ENCODE peak calls at places on chromosomes 6 and 20, in five cellular contexts. N is SK-N-SH, B is heart left ventricle, Z is PC-3, O is gastrocnemius medialis. J is an unnamed sample.

GRCh38 chr20:62977613-62978558 is 25.4 kb downstream of the SLC17A9 start:
- DNase-seq in N (peak; percentile 61), B (no peak), Z (peak; percentile 62), O (no peak), J (no peak)

GRCh38 chr6:113630738-113631535 is 226.2 kb upstream of the MARCKS start:
- DNase-seq in N (no peak), B (peak; percentile 24), Z (peak; percentile 16), O (no peak), J (no peak)

GRCh38 chr6:37818536-37819176 is 871 bp upstream of the ZFAND3 start:
- DNase-seq in N (peak; percentile 93), B (peak; percentile 99), Z (peak; percentile 94), O (peak; percentile 86), J (peak; percentile 85)

GRCh38 chr6:52389626-52390360 is 27.8 kb downstream of the PAQR8 start:
- DNase-seq in N (peak; percentile 63), B (peak; percentile 35), Z (peak; percentile 91), O (no peak), J (no peak)

GRCh38 chr6:116386581-116387299 is 16.0 kb downstream of the DSE start:
- DNase-seq in N (no peak), B (no peak), Z (peak; percentile 59), O (no peak), J (no peak)

GRCh38 chr6:144809120-144809519 is 524.0 kb downstream of the UTRN start:
- DNase-seq in N (no peak), B (no peak), Z (peak; percentile 42), O (no peak), J (no peak)

GRCh38 chr6:80143312-80143960 is 37.0 kb downstream of the BCKDHB start:
- DNase-seq in N (peak; percentile 3), B (peak; percentile 69), Z (peak; percentile 91), O (no peak), J (peak; percentile 83)

GRCh38 chr6:25050356-25050755 is 114.6 kb upstream of the RIPOR2 start:
- DNase-seq in N (no peak), B (no peak), Z (no peak), O (no peak), J (no peak)

GRCh38 chr6:5333653-5334052 is 72.3 kb downstream of the FARS2 start:
- DNase-seq in N (no peak), B (no peak), Z (peak; percentile 63), O (no peak), J (no peak)

GRCh38 chr6:31525932-31526591 is 2.7 kb upstream of the MCCD1 start:
- DNase-seq in N (no peak), B (no peak), Z (peak; percentile 45), O (no peak), J (no peak)

GRCh38 chr6:145863988-145864616 is 49.5 kb upstream of the FBXO30 start:
- DNase-seq in N (no peak), B (no peak), Z (no peak), O (no peak), J (no peak)

GRCh38 chr20:1841554-1842140 is 53.6 kb upstream of the SIRPA start:
- DNase-seq in N (no peak), B (no peak), Z (no peak), O (no peak), J (no peak)

GRCh38 chr6:72930733-72931132 is 294.6 kb downstream of the KHDC1L start:
- DNase-seq in N (no peak), B (no peak), Z (no peak), O (no peak), J (no peak)

GRCh38 chr20:49278817-49279676 is 1.2 kb upstream of the ZNFX1 start:
- DNase-seq in N (no peak), B (peak; percentile 36), Z (no peak), O (no peak), J (no peak)

GRCh38 chr20:14848806-14849205 is 511.4 kb upstream of the FLRT3 start:
- DNase-seq in N (no peak), B (no peak), Z (no peak), O (no peak), J (no peak)

GRCh38 chr6:93416575-93417420 is 2.6 kb downstream of the EPHA7 start:
- DNase-seq in N (peak; percentile 31), B (peak; percentile 58), Z (peak; percentile 8), O (no peak), J (no peak)

GRCh38 chr20:54234991-54235390 is 27.1 kb downstream of the PFDN4 start:
- DNase-seq in N (no peak), B (no peak), Z (no peak), O (no peak), J (no peak)

GRCh38 chr20:19847383-19847782 is 89.3 kb downstream of the RIN2 start:
- DNase-seq in N (no peak), B (no peak), Z (no peak), O (no peak), J (no peak)

GRCh38 chr6:15444881-15445280 is 199.0 kb downstream of the JARID2 start:
- DNase-seq in N (peak; percentile 78), B (no peak), Z (peak; percentile 51), O (no peak), J (no peak)

GRCh38 chr20:12113075-12113467 is 195.4 kb downstream of the BTBD3 start:
- DNase-seq in N (no peak), B (no peak), Z (no peak), O (no peak), J (no peak)

GRCh38 chr20:5863040-5863811 is 87.1 kb downstream of the TRMT6 start:
- DNase-seq in N (no peak), B (no peak), Z (peak; percentile 72), O (peak; percentile 35), J (no peak)

GRCh38 chr6:1601616-1602355 is 7.9 kb upstream of the FOXC1 start:
- DNase-seq in N (no peak), B (no peak), Z (no peak), O (no peak), J (no peak)
- H3K27me3 ChIP-seq in N (no peaks in the 10 kb centered on the region), B (peaks cover 65% of the 10 kb centered on the region), Z (no peaks in the 10 kb centered on the region), O (peaks cover 38% of the 10 kb centered on the region), J (no peaks in the 10 kb centered on the region)

DNA sequence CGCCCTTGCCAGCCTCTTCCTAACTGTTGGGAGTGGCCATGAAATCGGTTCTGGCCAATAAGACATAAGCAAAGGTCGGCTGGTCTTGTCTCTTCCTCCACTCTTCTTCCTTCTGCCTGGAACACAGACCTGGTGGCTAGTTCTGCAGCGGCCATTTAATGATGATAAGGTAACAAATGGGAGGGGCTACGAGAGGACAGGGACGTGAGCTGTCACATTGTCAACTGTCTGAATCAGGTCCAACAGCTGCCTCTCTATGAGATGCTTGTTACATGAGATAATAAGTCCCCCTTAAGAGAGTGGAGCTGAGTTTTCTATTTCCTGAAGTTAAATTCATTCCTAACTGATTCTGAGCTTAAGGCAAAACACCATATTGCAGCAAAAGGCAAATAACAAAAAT is 12.5 kb upstream of the TMEM242 start:
- DNase-seq in N (no peak), B (no peak), Z (no peak), O (no peak), J (no peak)
- H3K4me3 ChIP-seq in N (no peak overlapping the region), B (no peak overlapping the region), Z (no peak overlapping the region), O (no peak overlapping the region), J (no peak overlapping the region)

GRCh38 chr20:47814632-47815415 is 29.5 kb upstream of the SULF2 start:
- DNase-seq in N (no peak), B (no peak), Z (no peak), O (no peak), J (no peak)

GRCh38 chr20:47817573-47817972 is 32.3 kb upstream of the SULF2 start:
- DNase-seq in N (no peak), B (no peak), Z (peak; percentile 97), O (no peak), J (no peak)

GRCh38 chr20:47815416-47815806 is 30.1 kb upstream of the SULF2 start:
- DNase-seq in N (no peak), B (no peak), Z (no peak), O (no peak), J (no peak)

GRCh38 chr20:47816487-47817451 is 31.5 kb upstream of the SULF2 start:
- DNase-seq in N (no peak), B (no peak), Z (no peak), O (no peak), J (no peak)

DNA sequence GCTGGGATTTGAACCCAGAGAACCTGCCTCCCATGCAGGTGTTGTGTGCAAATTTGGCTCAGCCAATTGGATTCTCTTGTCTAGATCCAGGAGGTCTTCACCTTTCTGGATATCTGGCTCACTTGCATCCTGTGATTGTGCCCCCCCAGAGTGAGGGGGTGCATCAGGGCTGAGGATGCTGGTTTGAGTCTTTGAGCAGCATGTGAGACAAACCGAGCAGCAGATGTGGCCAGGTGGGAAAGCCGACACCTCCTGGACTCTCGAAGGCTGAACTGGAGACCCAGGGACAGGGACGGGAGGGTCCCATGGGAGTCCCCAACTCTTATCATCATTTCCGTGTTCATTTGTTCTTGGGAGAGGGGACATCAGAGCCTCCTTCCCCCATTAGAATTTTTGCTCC is 30.6 kb upstream of the SULF2 start:
- DNase-seq in N (no peak), B (no peak), Z (no peak), O (no peak), J (no peak)
- H3K27me3 ChIP-seq in N (no peaks in the 10 kb centered on the region), B (peaks cover 83% of the 10 kb centered on the region), Z (no peaks in the 10 kb centered on the region), O (no peaks in the 10 kb centered on the region), J (no peaks in the 10 kb centered on the region)

DNA sequence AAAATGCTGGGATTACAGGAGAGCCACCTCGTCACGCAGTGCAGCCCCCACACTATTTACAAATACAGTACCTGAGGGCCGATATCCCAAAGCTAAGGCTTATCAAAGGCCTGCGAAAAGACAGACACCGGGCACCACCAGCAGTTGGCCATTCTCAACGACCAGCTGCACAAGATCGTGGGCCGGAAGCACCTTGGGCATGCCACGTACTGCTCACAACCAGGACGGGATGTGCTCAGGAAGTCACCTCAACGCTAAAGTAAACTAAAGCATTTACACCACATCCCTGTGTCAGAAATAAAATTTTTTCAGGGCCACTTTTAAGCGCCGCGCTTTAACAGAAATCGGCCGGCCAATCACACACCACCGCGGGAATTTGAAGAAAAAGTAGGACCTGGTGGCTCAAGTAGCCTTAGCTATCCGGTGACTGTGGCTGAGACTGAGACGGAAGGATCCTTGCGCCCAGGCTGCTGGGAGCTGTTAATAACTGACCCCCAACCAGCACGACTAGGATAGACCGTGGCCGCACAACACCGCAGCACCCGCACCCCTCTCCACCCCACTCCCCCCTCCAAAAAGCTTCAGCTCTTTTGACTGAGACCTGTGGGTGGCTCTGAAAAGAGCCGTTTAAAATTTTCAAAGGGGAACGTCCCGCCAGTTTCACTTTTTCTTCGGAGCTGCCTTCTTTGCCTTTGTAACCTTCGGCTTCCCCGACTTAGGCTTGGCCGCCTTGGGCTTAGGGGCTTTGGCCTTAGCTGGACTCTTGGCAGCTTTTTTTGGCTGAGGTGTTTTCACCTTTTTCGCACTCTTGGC is 131.2 kb upstream of the BTN3A2 start:
- DNase-seq in N (peak; percentile 40), B (no peak), Z (peak; percentile 82), O (no peak), J (no peak)
- H3K4me3 ChIP-seq in N (peak overlapping the region; percentile 72), B (peak overlapping the region; percentile 62), Z (peak overlapping the region; percentile 68), O (peak overlapping the region; percentile 45), J (peak overlapping the region; percentile 72)

GRCh38 chr6:168132531-168133184 is 53.6 kb upstream of the FRMD1 start:
- DNase-seq in N (peak; percentile 72), B (peak; percentile 76), Z (peak; percentile 47), O (peak; percentile 25), J (no peak)
- H3K27me3 ChIP-seq in N (no peaks in the 10 kb centered on the region), B (no peaks in the 10 kb centered on the region), Z (peaks cover 9% of the 10 kb centered on the region), O (no peaks in the 10 kb centered on the region), J (no peaks in the 10 kb centered on the region)

J was measured in thoracic aorta.